ENCODE peak calls at places on chromosomes 13 and 19, in eight cellular contexts. B is cardiac muscle cell, J is Panc1, M is aorta, P is ovary, N is fibroblast of mammary gland, U is K562, F is lower lobe of right lung. L is an unnamed sample.

GRCh38 chr13:31477961-31478360 is 261.4 kb upstream of the RXFP2 start:
- DNase-seq in U (no peak), B (no peak), J (no peak), P (no peak), F (no peak), M (no peak), N (peak), L (no peak)

GRCh38 chr13:38394777-38395504 is 45.3 kb downstream of the UFM1 start:
- DNase-seq in N (peak), U (no peak), B (no peak), M (no peak), P (no peak), J (no peak), F (no peak), L (no peak)

GRCh38 chr13:79589605-79590511 is 108.9 kb downstream of the NDFIP2 start:
- DNase-seq in N (peak), P (no peak), J (no peak), B (no peak), M (no peak), U (no peak), F (no peak), L (no peak)

GRCh38 chr13:49248433-49249002 is 793 bp downstream of the CDADC1 start:
- DNase-seq in N (peak), U (peak), P (no peak), B (no peak), F (peak), J (no peak), M (no peak), L (no peak)

GRCh38 chr13:103272770-103273169 is 206.6 kb upstream of the SLC10A2 start:
- DNase-seq in N (peak), B (no peak), F (no peak), J (no peak), P (no peak), M (no peak), U (no peak), L (no peak)

GRCh38 chr13:110130431-110130830 is 176.5 kb downstream of the COL4A1 start:
- DNase-seq in P (no peak), B (no peak), U (no peak), J (no peak), F (no peak), N (no peak), M (no peak), L (no peak)

GRCh38 chr13:23506821-23507210 is 63.4 kb upstream of the TNFRSF19 start:
- DNase-seq in J (no peak), N (peak), U (no peak), F (no peak), B (peak), P (no peak), M (no peak), L (no peak)

GRCh38 chr13:107370036-107370785 is 802.3 kb upstream of the ARGLU1 start:
- DNase-seq in J (no peak), B (no peak), F (no peak), M (no peak), N (peak), U (no peak), P (no peak), L (no peak)

GRCh38 chr13:52103386-52103785 is 25.5 kb downstream of the NEK5 start:
- DNase-seq in J (no peak), U (no peak), P (no peak), B (no peak), N (no peak), M (no peak), F (no peak), L (no peak)

GRCh38 chr13:26051231-26052135 is at the start of gene SHISA2:
- DNase-seq in B (peak), M (peak), J (no peak), F (peak), U (no peak), P (no peak), N (peak), L (peak)

GRCh38 chr13:97205971-97206370 is 16.2 kb upstream of the MBNL2 start:
- DNase-seq in N (peak), M (no peak), J (no peak), F (no peak), P (no peak), U (no peak), B (no peak), L (no peak)

GRCh38 chr19:13209797-13210775 is 59.9 kb downstream of the IER2 start:
- DNase-seq in F (no peak), J (no peak), M (no peak), N (no peak), B (no peak), U (no peak), P (no peak), L (no peak)
- H3K4me3 ChIP-seq in F (no peak), J (no peak), M (no peak), N (no peak), B (no peak), U (no peak), P (no peak), L (no peak)

GRCh38 chr19:3458229-3458555 is 22.1 kb downstream of the SMIM24 start:
- DNase-seq in M (peak), B (peak), P (no peak), U (no peak), N (no peak), F (no peak), J (no peak), L (no peak)
- H3K4me3 ChIP-seq in M (no peak), B (no peak), P (no peak), U (no peak), N (no peak), F (no peak), J (no peak), L (no peak)

GRCh38 chr19:9917322-9917721 is 19.0 kb downstream of the OLFM2 start:
- DNase-seq in J (no peak), N (peak), P (no peak), B (peak), M (no peak), F (no peak), U (peak), L (no peak)
- H3K4me3 ChIP-seq in J (no peak), N (no peak), P (no peak), B (no peak), M (no peak), F (no peak), U (no peak), L (no peak)

GRCh38 chr19:6218497-6219146 is 61.2 kb downstream of the MLLT1 start:
- DNase-seq in J (peak), M (peak), B (peak), U (peak), P (peak), N (peak), F (peak), L (peak)
- H3K4me3 ChIP-seq in J (no peak), M (no peak), B (no peak), U (no peak), P (no peak), N (no peak), F (no peak), L (no peak)

GRCh38 chr19:1308718-1309117 is 23.0 kb downstream of the EFNA2 start:
- DNase-seq in P (no peak), J (no peak), B (no peak), U (peak), N (no peak), F (no peak), M (no peak), L (no peak)
- H3K4me3 ChIP-seq in P (no peak), J (no peak), B (no peak), U (no peak), N (no peak), F (no peak), M (no peak), L (no peak)

GRCh38 chr13:101152184-101152583 is 264.1 kb downstream of the NALCN start:
- DNase-seq in U (no peak), M (no peak), B (peak), N (no peak), J (no peak), F (no peak), P (no peak), L (no peak)
- H3K4me3 ChIP-seq in U (no peak), M (no peak), B (no peak), N (no peak), J (no peak), F (no peak), P (no peak), L (no peak)

DNA sequence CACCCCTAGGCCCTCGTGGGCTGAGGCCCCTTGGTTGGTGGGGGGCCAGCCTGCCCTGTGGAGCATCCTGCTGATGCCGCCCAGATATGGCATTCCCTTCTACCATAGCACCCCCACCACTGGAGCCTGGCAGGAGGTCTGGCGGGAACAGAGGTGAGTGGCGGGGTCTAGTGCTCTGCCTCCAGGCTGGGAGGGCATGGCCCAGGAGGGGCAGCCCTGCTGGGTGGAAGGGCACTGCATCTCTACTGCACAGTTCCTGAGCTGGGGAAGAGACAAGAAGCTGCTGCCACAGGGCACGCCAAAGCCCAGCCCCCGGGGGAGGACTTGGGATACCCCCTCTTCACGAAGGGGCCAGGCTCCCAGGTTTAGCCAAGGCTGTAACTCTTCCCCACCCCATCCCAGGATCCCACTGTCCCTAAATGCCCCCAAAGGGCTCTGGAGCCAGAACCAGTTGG is 2.4 kb upstream of the KMT2B start:
- DNase-seq in B (no peak), M (no peak), P (peak), U (no peak), J (no peak), N (no peak), F (no peak), L (no peak)
- H3K4me3 ChIP-seq in B (no peak), M (no peak), P (no peak), U (no peak), J (peak), N (no peak), F (peak), L (peak)

L was measured in left lung.